ENCODE peak calls at places on chromosomes 12 and 14, in six cellular contexts. U is K562, A is HepG2, M is GM12891, J is GM12878, Z is H1. P is an unnamed sample.

GRCh38 chr12:64968989-64969819 is 144.8 kb downstream of the TBC1D30 start:
- DNase-seq in A (peak; percentile 5), U (no peak), J (no peak), M (no peak), Z (no peak), P (no peak)

GRCh38 chr14:96029089-96029650 is 10.0 kb upstream of the C14orf132 start:
- DNase-seq in A (no peak), Z (no peak), J (no peak), U (no peak), M (no peak), P (no peak)

GRCh38 chr12:88633312-88633711 is 53.0 kb upstream of the KITLG start:
- DNase-seq in U (no peak), A (no peak), Z (no peak), M (no peak), J (no peak), P (no peak)

GRCh38 chr14:59511916-59512530 is 27.7 kb downstream of the JKAMP start:
- DNase-seq in U (no peak), Z (peak; percentile 17), M (peak; percentile 4), J (no peak), A (no peak), P (no peak)

GRCh38 chr12:6092784-6093722 is 31.4 kb downstream of the VWF start:
- DNase-seq in Z (no peak), M (no peak), A (no peak), J (no peak), U (no peak), P (no peak)

GRCh38 chr14:22556021-22556989 is 32.7 kb downstream of the DAD1 start:
- DNase-seq in J (peak; percentile 98), U (peak; percentile 58), A (no peak), M (peak; percentile 67), Z (no peak), P (peak; percentile 73)

GRCh38 chr14:103257211-103257962 is 76.7 kb upstream of the EIF5 start:
- DNase-seq in J (no peak), Z (no peak), M (no peak), U (no peak), A (no peak), P (no peak)

GRCh38 chr12:120538281-120539156 is 4.4 kb downstream of the RNF10 start:
- DNase-seq in U (no peak), J (no peak), Z (no peak), A (peak; percentile 73), M (no peak), P (no peak)

GRCh38 chr12:41856228-41856627 is 288.4 kb downstream of the GXYLT1 start:
- DNase-seq in J (no peak), A (no peak), M (no peak), U (no peak), Z (no peak), P (no peak)

GRCh38 chr14:54642950-54643695 is 76.2 kb downstream of the SAMD4A start:
- DNase-seq in M (no peak), Z (no peak), U (no peak), J (no peak), A (peak; percentile 93), P (no peak)

GRCh38 chr12:7067096-7067495 is 6.6 kb downstream of the C1S start:
- DNase-seq in Z (no peak), U (no peak), J (no peak), A (no peak), M (no peak), P (no peak)

GRCh38 chr14:104724407-104724980 is 465 bp downstream of the ADSS1 start:
- DNase-seq in A (no peak), M (no peak), U (peak; percentile 77), Z (no peak), J (no peak), P (no peak)

GRCh38 chr12:116718578-116719454 is 19.1 kb downstream of the SPRING1 start:
- DNase-seq in Z (no peak), J (no peak), A (no peak), U (no peak), M (no peak), P (no peak)

GRCh38 chr12:3751151-3752095 is 1.5 kb downstream of the CRACR2A start:
- DNase-seq in J (no peak), U (no peak), M (no peak), Z (no peak), A (no peak), P (no peak)
- TF ChIP-seq TAF1 in J (no peak), U (no peak), M (no peak), Z (no peak), A (no peak), P (no peak)

GRCh38 chr14:101808020-101808641 is 46.6 kb downstream of the PPP2R5C start:
- DNase-seq in M (no peak), Z (peak; percentile 39), J (no peak), U (peak; percentile 48), A (peak; percentile 24), P (no peak)
- TF ChIP-seq POLR2A in M (no peak), Z (no peak), J (no peak), U (no peak), A (no peak), P (no peak)

DNA sequence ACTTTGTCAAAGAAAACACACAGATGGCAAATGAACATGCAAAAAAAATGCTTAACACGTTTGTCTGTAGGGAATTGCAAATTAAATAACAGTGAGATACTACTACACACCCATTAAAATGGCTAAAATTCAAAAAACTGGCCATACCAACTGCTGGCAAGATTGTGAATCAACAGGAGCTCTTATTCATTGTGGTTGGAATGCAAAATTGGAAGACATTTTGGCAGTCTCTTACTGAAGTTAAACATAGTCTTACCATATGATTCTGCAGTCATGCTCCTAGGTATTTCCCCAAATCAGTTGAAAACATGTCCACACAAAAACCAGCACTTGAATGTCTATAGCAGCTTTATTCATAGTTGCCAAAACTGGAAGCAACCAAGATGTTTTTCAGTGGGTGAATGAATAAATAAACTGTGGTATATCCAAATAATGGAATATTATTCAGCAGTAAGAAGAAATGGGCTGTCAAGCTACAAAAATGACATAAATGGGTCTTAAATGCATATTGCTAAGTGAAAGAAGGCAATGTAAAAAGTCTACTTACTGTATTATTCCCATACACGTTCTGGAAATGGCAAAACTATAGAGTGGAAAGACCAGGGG is 91.4 kb downstream of the PLEKHA5 start:
- DNase-seq in J (no peak), M (no peak), Z (no peak), U (no peak), A (no peak), P (no peak)
- TF ChIP-seq POLR2AphosphoS5 in J (no peak), M (no peak), Z (no peak), U (no peak), A (no peak), P (no peak)

GRCh38 chr14:90373887-90374286 is 22.9 kb upstream of the CALM1 start:
- DNase-seq in A (no peak), U (no peak), Z (no peak), J (no peak), M (no peak), P (no peak)
- TF ChIP-seq TAF1 in A (no peak), U (no peak), Z (no peak), J (no peak), M (no peak), P (no peak)

GRCh38 chr12:113418213-113418879 is 3.8 kb upstream of the SDSL start:
- DNase-seq in A (peak; percentile 80), J (no peak), Z (no peak), U (no peak), M (no peak), P (no peak)
- TF ChIP-seq POLR2A in A (no peak), J (no peak), Z (no peak), U (no peak), M (no peak), P (no peak)

DNA sequence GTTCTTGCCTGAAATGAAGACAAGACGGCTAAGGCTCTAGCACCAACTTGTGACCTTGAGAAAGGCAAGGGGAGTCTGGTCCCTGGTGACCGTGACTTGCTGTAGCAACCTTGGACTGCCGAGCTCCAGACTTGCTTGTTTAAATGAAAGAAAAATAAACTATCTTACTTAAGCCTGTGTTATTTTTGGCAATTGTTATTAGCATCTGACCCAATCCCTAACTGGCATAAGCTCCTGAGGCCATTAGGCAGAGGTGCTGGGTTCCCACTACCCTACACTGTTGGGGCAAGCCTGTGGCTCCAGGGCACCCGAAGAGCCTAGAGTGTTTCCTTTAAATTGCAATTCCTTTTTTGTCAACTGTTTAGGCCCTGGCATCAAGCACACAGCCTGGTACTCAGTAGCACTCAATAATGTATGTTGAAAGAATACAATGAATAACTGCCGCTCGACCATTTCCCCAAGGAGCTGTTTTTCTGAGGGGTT is 106.9 kb upstream of the HIF1A start:
- DNase-seq in A (no peak), U (no peak), M (no peak), Z (no peak), J (no peak), P (no peak)
- TF ChIP-seq POLR2AphosphoS5 in A (no peak), U (no peak), M (no peak), Z (no peak), J (no peak), P (no peak)

GRCh38 chr14:58107947-58108552 is 44.0 kb downstream of the ARMH4 start:
- DNase-seq in M (peak; percentile 12), J (no peak), Z (no peak), U (peak; percentile 28), A (peak; percentile 44), P (no peak)
- TF ChIP-seq TAF1 in M (no peak), J (no peak), Z (no peak), U (no peak), A (no peak), P (no peak)

P was measured in GM12892.